ENCODE peak calls at places on chromosomes 6 and 20, in seven cellular contexts. One of them, this sample, is unnamed.

GRCh38 chr6:127538750-127539264 is 19.7 kb upstream of the MTCL3 start:
- DNase-seq in tibial artery: no peak
- DNase-seq in mucosa of descending colon: no peak
- DNase-seq in left ventricle myocardium inferior: no peak
- DNase-seq in uterus: no peak
- DNase-seq in AG10803: no peak
- DNase-seq in Peyer's patch: no peak
- DNase-seq in this sample: no peak

GRCh38 chr6:120384671-120385070 is 949.6 kb downstream of the TBC1D32 start:
- DNase-seq in uterus: no peak
- DNase-seq in left ventricle myocardium inferior: no peak
- DNase-seq in AG10803: no peak
- DNase-seq in tibial artery: no peak
- DNase-seq in mucosa of descending colon: no peak
- DNase-seq in Peyer's patch: no peak
- DNase-seq in this sample: no peak

GRCh38 chr6:123655520-123656306 is 19.0 kb upstream of the TRDN start:
- DNase-seq in tibial artery: no peak
- DNase-seq in AG10803: peak
- DNase-seq in left ventricle myocardium inferior: no peak
- DNase-seq in uterus: no peak
- DNase-seq in mucosa of descending colon: no peak
- DNase-seq in Peyer's patch: no peak
- DNase-seq in this sample: no peak

GRCh38 chr6:48597951-48598350 is 487.0 kb upstream of the PTCHD4 start:
- DNase-seq in uterus: no peak
- DNase-seq in AG10803: no peak
- DNase-seq in tibial artery: no peak
- DNase-seq in Peyer's patch: no peak
- DNase-seq in mucosa of descending colon: no peak
- DNase-seq in left ventricle myocardium inferior: no peak
- DNase-seq in this sample: no peak

GRCh38 chr6:41284726-41285125 is 1.8 kb downstream of the TREM1 start:
- DNase-seq in AG10803: peak
- DNase-seq in Peyer's patch: no peak
- DNase-seq in left ventricle myocardium inferior: no peak
- DNase-seq in mucosa of descending colon: no peak
- DNase-seq in tibial artery: no peak
- DNase-seq in uterus: no peak
- DNase-seq in this sample: no peak

GRCh38 chr6:151442359-151442758 is 9.6 kb downstream of the RMND1 start:
- DNase-seq in tibial artery: no peak
- DNase-seq in mucosa of descending colon: no peak
- DNase-seq in uterus: no peak
- DNase-seq in AG10803: no peak
- DNase-seq in left ventricle myocardium inferior: no peak
- DNase-seq in Peyer's patch: no peak
- DNase-seq in this sample: no peak

GRCh38 chr6:3706547-3707467 is 44.7 kb downstream of the PXDC1 start:
- DNase-seq in mucosa of descending colon: peak
- DNase-seq in AG10803: no peak
- DNase-seq in left ventricle myocardium inferior: no peak
- DNase-seq in tibial artery: no peak
- DNase-seq in Peyer's patch: no peak
- DNase-seq in uterus: no peak
- DNase-seq in this sample: no peak

GRCh38 chr6:51349866-51350265 is 531.2 kb downstream of the TFAP2B start:
- DNase-seq in left ventricle myocardium inferior: no peak
- DNase-seq in uterus: no peak
- DNase-seq in Peyer's patch: no peak
- DNase-seq in mucosa of descending colon: peak
- DNase-seq in AG10803: no peak
- DNase-seq in tibial artery: no peak
- DNase-seq in this sample: no peak

GRCh38 chr20:53579581-53580375 is 13.9 kb downstream of the ZNF217 start:
- DNase-seq in left ventricle myocardium inferior: no peak
- DNase-seq in AG10803: peak
- DNase-seq in uterus: peak
- DNase-seq in tibial artery: no peak
- DNase-seq in Peyer's patch: peak
- DNase-seq in mucosa of descending colon: peak
- DNase-seq in this sample: peak

GRCh38 chr6:17703256-17703694 is 3.5 kb downstream of the NUP153 start:
- DNase-seq in Peyer's patch: no peak
- DNase-seq in uterus: peak
- DNase-seq in AG10803: peak
- DNase-seq in tibial artery: no peak
- DNase-seq in left ventricle myocardium inferior: no peak
- DNase-seq in mucosa of descending colon: peak
- DNase-seq in this sample: peak

DNA sequence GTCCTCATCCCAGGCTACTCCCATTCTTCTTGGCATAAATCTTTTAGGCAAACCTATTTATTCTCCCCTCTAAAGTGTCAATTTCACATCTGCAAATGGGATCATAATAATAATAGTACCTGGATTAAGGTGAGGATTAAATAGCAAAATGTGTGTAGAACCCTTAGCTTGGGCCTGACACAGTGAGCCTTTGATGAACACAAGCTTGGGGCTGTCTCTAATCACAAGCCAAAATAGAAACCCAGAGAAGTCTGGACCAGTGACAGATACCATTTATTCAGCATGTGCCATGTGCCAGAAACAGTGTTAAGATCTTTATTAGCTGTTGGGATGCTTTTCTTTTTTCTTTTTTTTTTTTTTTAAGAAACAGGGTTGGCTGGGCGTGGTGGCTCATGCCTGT is 14.9 kb upstream of the PARD6B start:
- DNase-seq in Peyer's patch: no peak
- DNase-seq in uterus: no peak
- DNase-seq in mucosa of descending colon: no peak
- DNase-seq in tibial artery: no peak
- DNase-seq in AG10803: no peak
- DNase-seq in left ventricle myocardium inferior: no peak
- DNase-seq in this sample: no peak
- TF ChIP-seq CTCF in Peyer's patch: no peak
- TF ChIP-seq CTCF in uterus: no peak
- TF ChIP-seq CTCF in mucosa of descending colon: no peak
- TF ChIP-seq CTCF in tibial artery: no peak
- TF ChIP-seq CTCF in AG10803: no peak
- TF ChIP-seq CTCF in left ventricle myocardium inferior: no peak
- TF ChIP-seq CTCF in this sample: no peak

DNA sequence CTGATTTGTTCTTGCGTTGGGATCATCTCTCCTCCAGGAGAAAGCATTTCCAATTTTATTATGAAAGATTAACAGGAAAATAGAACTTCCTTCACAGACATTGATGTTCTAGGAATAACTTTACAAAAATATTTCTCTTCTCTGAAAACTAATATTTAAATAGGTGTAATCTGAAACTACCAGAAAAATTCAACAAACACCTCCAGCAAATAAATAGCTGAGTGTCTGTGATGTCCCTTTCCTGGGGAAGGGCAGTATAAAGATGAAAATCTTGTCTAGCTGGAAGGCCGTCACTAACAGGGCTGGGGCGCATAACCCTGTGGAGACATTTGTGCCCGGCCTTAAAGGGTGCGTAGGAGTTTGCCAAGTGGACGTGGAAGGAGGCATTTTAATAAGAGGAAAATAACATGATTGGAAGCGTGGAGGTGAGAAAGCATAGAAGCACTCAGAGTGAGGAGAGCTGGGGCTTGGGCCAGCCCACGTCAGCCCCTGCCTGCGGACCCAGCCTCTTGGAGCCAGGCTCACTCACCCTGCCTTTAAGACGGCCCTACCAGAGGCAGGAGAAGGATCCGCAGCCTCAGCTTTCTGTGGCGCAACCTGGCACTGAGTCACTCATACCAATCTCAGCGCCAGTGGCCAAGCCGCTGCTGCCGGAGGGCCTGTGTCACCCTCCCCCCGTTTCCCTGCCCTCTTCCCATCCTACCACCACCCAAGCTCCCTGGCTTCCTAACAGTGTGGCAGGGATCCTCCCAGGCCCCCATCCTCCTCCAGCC is 284.9 kb downstream of the UST start:
- DNase-seq in Peyer's patch: peak
- DNase-seq in mucosa of descending colon: no peak
- DNase-seq in AG10803: peak
- DNase-seq in left ventricle myocardium inferior: no peak
- DNase-seq in uterus: peak
- DNase-seq in tibial artery: peak
- DNase-seq in this sample: peak
- H3K4me3 ChIP-seq in Peyer's patch: peak
- H3K4me3 ChIP-seq in mucosa of descending colon: no peak
- H3K4me3 ChIP-seq in AG10803: peak
- H3K4me3 ChIP-seq in left ventricle myocardium inferior: no peak
- H3K4me3 ChIP-seq in uterus: no peak
- H3K4me3 ChIP-seq in tibial artery: no peak
- H3K4me3 ChIP-seq in this sample: peak

GRCh38 chr20:45963059-45964011 is 8.7 kb downstream of the ZNF335 start:
- DNase-seq in Peyer's patch: no peak
- DNase-seq in left ventricle myocardium inferior: no peak
- DNase-seq in AG10803: peak
- DNase-seq in uterus: no peak
- DNase-seq in mucosa of descending colon: peak
- DNase-seq in tibial artery: peak
- DNase-seq in this sample: peak
- TF ChIP-seq CTCF in Peyer's patch: peak
- TF ChIP-seq CTCF in left ventricle myocardium inferior: peak
- TF ChIP-seq CTCF in AG10803: peak
- TF ChIP-seq CTCF in uterus: peak
- TF ChIP-seq CTCF in mucosa of descending colon: no peak
- TF ChIP-seq CTCF in tibial artery: peak
- TF ChIP-seq CTCF in this sample: peak

GRCh38 chr20:38729767-38730166 is 5.5 kb downstream of the SLC32A1 start:
- DNase-seq in tibial artery: no peak
- DNase-seq in left ventricle myocardium inferior: no peak
- DNase-seq in AG10803: no peak
- DNase-seq in Peyer's patch: no peak
- DNase-seq in mucosa of descending colon: no peak
- DNase-seq in uterus: no peak
- DNase-seq in this sample: no peak

GRCh38 chr20:38732981-38733380 is 8.7 kb downstream of the SLC32A1 start:
- DNase-seq in Peyer's patch: no peak
- DNase-seq in mucosa of descending colon: no peak
- DNase-seq in tibial artery: no peak
- DNase-seq in AG10803: no peak
- DNase-seq in uterus: no peak
- DNase-seq in left ventricle myocardium inferior: no peak
- DNase-seq in this sample: no peak

GRCh38 chr20:38730167-38730988 is 6.1 kb downstream of the SLC32A1 start:
- DNase-seq in mucosa of descending colon: peak
- DNase-seq in left ventricle myocardium inferior: no peak
- DNase-seq in tibial artery: no peak
- DNase-seq in AG10803: no peak
- DNase-seq in uterus: no peak
- DNase-seq in Peyer's patch: no peak
- DNase-seq in this sample: no peak

GRCh38 chr20:38731738-38732113 is 7.4 kb downstream of the SLC32A1 start:
- DNase-seq in uterus: no peak
- DNase-seq in AG10803: no peak
- DNase-seq in mucosa of descending colon: no peak
- DNase-seq in Peyer's patch: no peak
- DNase-seq in tibial artery: no peak
- DNase-seq in left ventricle myocardium inferior: no peak
- DNase-seq in this sample: no peak

DNA sequence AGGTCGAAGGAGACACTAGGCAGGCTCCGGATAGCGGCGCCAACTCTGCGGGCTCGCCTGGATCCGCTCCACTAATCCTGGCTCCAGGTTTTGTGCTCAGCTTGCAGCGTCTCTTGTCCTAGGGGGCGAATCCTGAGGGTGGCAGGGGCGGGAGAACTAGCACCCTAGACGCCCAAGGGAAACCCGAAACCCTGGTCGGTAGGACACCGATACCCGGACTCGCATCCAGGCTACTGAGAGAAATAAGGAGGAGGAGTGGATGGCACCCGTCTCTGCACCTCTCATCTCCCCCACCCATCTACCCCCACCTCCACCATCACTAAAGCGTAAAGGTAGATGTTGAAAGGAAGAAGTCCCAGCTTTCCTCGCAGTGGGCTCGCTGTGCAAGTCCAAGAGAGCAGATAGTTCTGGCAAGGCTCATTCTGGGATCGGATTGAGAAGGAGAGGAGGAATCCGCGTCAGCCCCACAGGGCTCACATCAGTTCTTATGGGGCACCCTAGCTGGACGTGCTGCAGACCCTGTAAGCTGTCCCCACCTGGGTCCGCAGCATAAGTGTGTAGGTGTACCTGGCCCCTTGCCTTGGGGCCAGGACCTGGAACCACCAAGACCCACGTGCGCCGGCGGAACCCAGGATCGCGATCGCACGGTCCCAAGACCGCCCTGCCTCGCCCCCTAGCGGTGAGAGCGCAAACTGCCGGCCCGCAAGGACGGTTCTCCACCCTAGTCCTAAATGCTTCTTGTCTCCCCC is 6.9 kb downstream of the SLC32A1 start:
- DNase-seq in left ventricle myocardium inferior: peak
- DNase-seq in Peyer's patch: peak
- DNase-seq in AG10803: peak
- DNase-seq in uterus: peak
- DNase-seq in tibial artery: no peak
- DNase-seq in mucosa of descending colon: peak
- DNase-seq in this sample: peak
- H3K4me3 ChIP-seq in left ventricle myocardium inferior: peak
- H3K4me3 ChIP-seq in Peyer's patch: peak
- H3K4me3 ChIP-seq in AG10803: no peak
- H3K4me3 ChIP-seq in uterus: no peak
- H3K4me3 ChIP-seq in tibial artery: peak
- H3K4me3 ChIP-seq in mucosa of descending colon: no peak
- H3K4me3 ChIP-seq in this sample: no peak

GRCh38 chr6:138752017-138752416 is 21.6 kb upstream of the CCDC28A start:
- DNase-seq in tibial artery: no peak
- DNase-seq in uterus: no peak
- DNase-seq in Peyer's patch: no peak
- DNase-seq in left ventricle myocardium inferior: no peak
- DNase-seq in AG10803: no peak
- DNase-seq in mucosa of descending colon: no peak
- DNase-seq in this sample: no peak
- TF ChIP-seq CTCF in tibial artery: no peak
- TF ChIP-seq CTCF in uterus: no peak
- TF ChIP-seq CTCF in Peyer's patch: no peak
- TF ChIP-seq CTCF in left ventricle myocardium inferior: no peak
- TF ChIP-seq CTCF in AG10803: peak
- TF ChIP-seq CTCF in mucosa of descending colon: no peak
- TF ChIP-seq CTCF in this sample: peak

DNA sequence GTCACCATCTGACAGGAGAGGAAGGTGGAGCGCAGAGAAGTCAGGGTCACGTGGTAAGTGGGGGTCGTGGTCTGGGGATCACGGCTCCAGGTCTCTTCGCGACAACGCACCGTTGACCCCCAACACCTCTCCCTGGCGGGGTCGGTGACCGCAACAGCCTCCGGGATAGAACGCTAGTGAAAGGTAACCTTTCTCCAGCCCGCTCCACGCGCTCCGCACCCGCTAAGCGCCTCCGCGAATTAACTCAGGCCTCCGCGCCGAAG is 600 bp upstream of the SYNJ2 start:
- DNase-seq in tibial artery: no peak
- DNase-seq in uterus: peak
- DNase-seq in Peyer's patch: no peak
- DNase-seq in mucosa of descending colon: peak
- DNase-seq in left ventricle myocardium inferior: no peak
- DNase-seq in AG10803: no peak
- DNase-seq in this sample: peak
- H3K4me3 ChIP-seq in tibial artery: peak
- H3K4me3 ChIP-seq in uterus: peak
- H3K4me3 ChIP-seq in Peyer's patch: peak
- H3K4me3 ChIP-seq in mucosa of descending colon: peak
- H3K4me3 ChIP-seq in left ventricle myocardium inferior: peak
- H3K4me3 ChIP-seq in AG10803: peak
- H3K4me3 ChIP-seq in this sample: peak